ENCODE peak calls at places on chromosomes 2 and 18, in four cellular contexts. H is HepG2, Y is H1, C is GM12878. Z is an unnamed sample.

GRCh38 chr2:150528861-150529801 is 41.7 kb upstream of the RND3 start:
- DNase-seq in H (no peak), Y (no peak), C (peak), Z (peak)

GRCh38 chr2:44776924-44777480 is 164.5 kb upstream of the SIX3 start:
- DNase-seq in H (no peak), Y (no peak), C (no peak), Z (no peak)

GRCh38 chr18:50154420-50154819 is 40.5 kb downstream of the MYO5B start:
- DNase-seq in H (peak), Y (no peak), C (no peak), Z (no peak)

GRCh38 chr2:130823886-130824491 is 12.7 kb upstream of the ARHGEF4 start:
- DNase-seq in H (no peak), Y (no peak), C (peak), Z (no peak)

GRCh38 chr2:220279372-220279771 is 651.9 kb downstream of the SLC4A3 start:
- DNase-seq in H (no peak), Y (no peak), C (no peak), Z (no peak)

GRCh38 chr2:60104514-60105501 is 448.6 kb downstream of the BCL11A start:
- DNase-seq in H (no peak), Y (no peak), C (no peak), Z (no peak)

GRCh38 chr2:119523383-119523958 is 812 bp downstream of the SCTR start:
- DNase-seq in H (no peak), Y (no peak), C (no peak), Z (no peak)

GRCh38 chr2:128492966-128493811 is 174.5 kb upstream of the HS6ST1 start:
- DNase-seq in H (no peak), Y (no peak), C (no peak), Z (no peak)

GRCh38 chr18:21897811-21898210 is 157.2 kb downstream of the MIB1 start:
- DNase-seq in H (peak), Y (peak), C (no peak), Z (peak)

GRCh38 chr2:1553671-1554295 is 140.5 kb downstream of the TPO start:
- DNase-seq in H (no peak), Y (no peak), C (no peak), Z (no peak)

GRCh38 chr18:50649821-50650220 is 89.9 kb downstream of the MAPK4 start:
- DNase-seq in H (no peak), Y (no peak), C (no peak), Z (no peak)

GRCh38 chr2:11669454-11670291 is at the start of gene NTSR2:
- DNase-seq in H (peak), Y (peak), C (no peak), Z (peak)

GRCh38 chr2:58976374-58977055 is 735.4 kb upstream of the FANCL start:
- DNase-seq in H (no peak), Y (no peak), C (no peak), Z (no peak)

GRCh38 chr2:168495524-168495923 is 39.5 kb downstream of the CERS6 start:
- DNase-seq in H (no peak), Y (no peak), C (peak), Z (no peak)

GRCh38 chr18:60145776-60146175 is 226.8 kb downstream of the MC4R start:
- DNase-seq in H (no peak), Y (no peak), C (no peak), Z (no peak)

GRCh38 chr2:168198476-168199192 is 48.8 kb downstream of the STK39 start:
- DNase-seq in H (peak), Y (no peak), C (no peak), Z (no peak)

GRCh38 chr2:75155115-75155514 is 44.2 kb downstream of the TACR1 start:
- DNase-seq in H (no peak), Y (no peak), C (no peak), Z (no peak)

GRCh38 chr2:7427293-7428060 is 510.3 kb downstream of the RNF144A start:
- DNase-seq in H (peak), Y (peak), C (peak), Z (peak)

GRCh38 chr2:99399795-99400194 is 62.6 kb downstream of the EIF5B start:
- DNase-seq in H (no peak), Y (no peak), C (no peak), Z (no peak)
- TF ChIP-seq ZNF274 in H (no peak), Y (no peak), C (no peak), Z (no peak)

GRCh38 chr2:140502951-140503630 is 1627.7 kb downstream of the LRP1B start:
- DNase-seq in H (no peak), Y (no peak), C (no peak), Z (no peak)
- TF ChIP-seq YY1 in H (no peak), Y (no peak), C (no peak), Z (no peak)

DNA sequence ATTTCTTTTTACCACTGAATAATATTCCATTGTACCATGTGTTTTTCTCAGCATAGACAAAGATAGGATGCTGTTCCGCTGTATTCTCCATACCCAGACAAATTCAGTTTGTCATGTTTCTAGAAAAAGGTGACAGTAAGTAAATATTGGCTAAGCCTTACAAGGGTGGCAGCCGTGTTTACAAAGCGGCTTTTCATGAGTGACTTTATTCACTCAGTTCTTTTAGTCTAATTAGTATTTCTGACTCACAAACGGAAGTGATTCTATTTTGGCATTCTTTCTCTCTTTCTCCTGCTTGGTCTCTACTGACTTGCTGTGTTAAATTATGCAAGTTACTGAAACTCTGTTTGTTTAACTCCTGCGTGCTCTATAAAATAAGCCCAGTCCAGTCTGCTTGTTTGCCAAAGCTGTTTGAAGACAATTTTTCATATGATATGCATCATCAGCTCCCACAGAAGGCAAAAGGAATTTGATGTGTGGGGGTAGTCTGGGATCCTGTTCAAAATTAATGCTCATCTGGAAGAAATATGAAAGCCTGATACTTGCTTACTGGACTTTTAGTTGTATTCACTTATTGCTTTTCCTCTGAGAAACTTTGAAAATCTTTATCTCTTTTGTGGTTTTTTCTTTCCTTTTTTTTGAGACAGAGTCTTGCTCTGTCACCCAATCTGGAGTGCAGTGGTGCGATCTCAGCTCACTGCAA is 2.3 kb upstream of the PLEKHH2 start:
- DNase-seq in H (peak), Y (no peak), C (no peak), Z (no peak)
- TF ChIP-seq SUZ12 in H (no peak), Y (no peak), C (no peak), Z (no peak)

GRCh38 chr2:64325477-64325851 is 128.5 kb upstream of the LGALSL start:
- DNase-seq in H (no peak), Y (no peak), C (no peak), Z (no peak)

GRCh38 chr2:64325852-64326577 is 127.9 kb upstream of the LGALSL start:
- DNase-seq in H (no peak), Y (no peak), C (peak), Z (no peak)

GRCh38 chr2:64327510-64328414 is 126.2 kb upstream of the LGALSL start:
- DNase-seq in H (no peak), Y (no peak), C (peak), Z (no peak)

GRCh38 chr2:64327129-64327509 is 126.8 kb upstream of the LGALSL start:
- DNase-seq in H (no peak), Y (no peak), C (no peak), Z (no peak)

GRCh38 chr2:64326578-64327050 is 127.3 kb upstream of the LGALSL start:
- DNase-seq in H (no peak), Y (no peak), C (no peak), Z (no peak)
- TF ChIP-seq ZNF274 in H (no peak), Y (no peak), C (no peak), Z (no peak)

GRCh38 chr2:106667478-106668077 is 180.4 kb downstream of the CD8B2 start:
- DNase-seq in H (no peak), Y (no peak), C (no peak), Z (no peak)
- TF ChIP-seq YY1 in H (no peak), Y (no peak), C (no peak), Z (no peak)

Z was measured in NT2/D1.